ENCODE peak calls at places on chromosomes 3 and 15, in six cellular contexts. P, C, Q, S, V and D are unnamed samples.

GRCh38 chr3:127307918-127308317 is 20.1 kb upstream of the PRR20G start:
- DNase-seq in V (no peak), Q (no peak), C (no peak), P (no peak), S (no peak), D (no peak)

GRCh38 chr15:100764778-100765457 is 114.7 kb upstream of the ALDH1A3 start:
- DNase-seq in S (peak), V (peak), Q (no peak), C (peak), P (peak), D (no peak)

GRCh38 chr3:132183811-132184210 is 133.4 kb upstream of the ACP3 start:
- DNase-seq in Q (no peak), P (no peak), S (no peak), V (no peak), C (no peak), D (no peak)

GRCh38 chr3:123024056-123024455 is 3.5 kb downstream of the SEMA5B start:
- DNase-seq in V (no peak), Q (no peak), C (no peak), S (no peak), P (no peak), D (no peak)

GRCh38 chr3:25338158-25338725 is 89.8 kb upstream of the RARB start:
- DNase-seq in V (no peak), Q (no peak), C (no peak), S (no peak), P (no peak), D (no peak)

GRCh38 chr15:70072479-70072878 is 25.2 kb downstream of the TLE3 start:
- DNase-seq in S (no peak), P (no peak), C (no peak), V (no peak), Q (no peak), D (no peak)

GRCh38 chr15:38885001-38885400 is 320.4 kb upstream of the RASGRP1 start:
- DNase-seq in C (no peak), S (no peak), P (no peak), V (peak), Q (no peak), D (no peak)

GRCh38 chr3:143363276-143363675 is 243.7 kb downstream of the CHST2 start:
- DNase-seq in C (peak), P (no peak), Q (no peak), V (peak), S (no peak), D (no peak)

GRCh38 chr3:148735597-148735996 is 37.9 kb downstream of the AGTR1 start:
- DNase-seq in Q (no peak), C (peak), P (no peak), S (no peak), V (no peak), D (no peak)

GRCh38 chr15:80898040-80898439 is 91.6 kb downstream of the MESD start:
- DNase-seq in P (no peak), S (no peak), C (no peak), V (no peak), Q (no peak), D (no peak)

GRCh38 chr15:95875141-95875643 is 455.3 kb upstream of the NR2F2 start:
- DNase-seq in P (no peak), V (peak), Q (no peak), C (peak), S (no peak), D (no peak)

GRCh38 chr15:48547305-48547704 is 98.2 kb downstream of the FBN1 start:
- DNase-seq in Q (no peak), S (no peak), V (peak), C (peak), P (no peak), D (no peak)

GRCh38 chr15:52308446-52309153 is 13.0 kb upstream of the MYO5C start:
- DNase-seq in P (no peak), S (no peak), C (no peak), Q (no peak), V (no peak), D (peak)

GRCh38 chr15:65638681-65639089 is 16.9 kb downstream of the SLC24A1 start:
- DNase-seq in P (no peak), V (peak), S (no peak), C (peak), Q (no peak), D (peak)

GRCh38 chr3:113275876-113276580 is 64.7 kb downstream of the BOC start:
- DNase-seq in C (peak), S (no peak), V (peak), P (peak), Q (no peak), D (peak)

GRCh38 chr15:40266828-40267304 is 16.0 kb downstream of the ANKRD63 start:
- DNase-seq in Q (peak), S (no peak), V (peak), P (no peak), C (peak), D (no peak)

GRCh38 chr15:77866596-77867125 is 210.8 kb downstream of the TBC1D2B start:
- DNase-seq in C (no peak), Q (peak), V (no peak), P (no peak), S (peak), D (no peak)

GRCh38 chr3:134028486-134029255 is 1.1 kb downstream of the SLCO2A1 start:
- DNase-seq in V (no peak), S (peak), C (no peak), P (no peak), Q (no peak), D (no peak)

GRCh38 chr3:14803981-14804834 is 14.6 kb upstream of the FGD5 start:
- DNase-seq in V (peak), C (no peak), P (peak), Q (peak), S (no peak), D (no peak)

GRCh38 chr15:79837846-79838245 is 59.0 kb downstream of the MTHFS start:
- DNase-seq in S (no peak), C (no peak), V (no peak), P (no peak), Q (no peak), D (no peak)

GRCh38 chr3:45319231-45320085 is 68.9 kb upstream of the LARS2 start:
- DNase-seq in Q (no peak), V (no peak), C (no peak), S (peak), P (no peak), D (no peak)

GRCh38 chr3:134644731-134645514 is 5.9 kb downstream of the KY start:
- DNase-seq in C (no peak), P (peak), Q (no peak), S (peak), V (no peak), D (no peak)

GRCh38 chr15:101310508-101310907 is 15.5 kb upstream of the SNRPA1 start:
- DNase-seq in Q (no peak), C (no peak), P (no peak), V (no peak), S (peak), D (no peak)

GRCh38 chr15:55434989-55435825 is 26.9 kb downstream of the PIERCE2 start:
- DNase-seq in V (peak), P (no peak), C (peak), Q (no peak), S (no peak), D (peak)

GRCh38 chr3:57434041-57434440 is 110.1 kb downstream of the DNAH12 start:
- DNase-seq in S (no peak), V (peak), P (no peak), C (peak), Q (no peak), D (no peak)

GRCh38 chr3:149473314-149473990 is 1.0 kb upstream of the TM4SF4 start:
- DNase-seq in P (peak), V (peak), C (peak), S (no peak), Q (peak), D (no peak)

GRCh38 chr15:32786906-32787305 is 69.1 kb downstream of the GREM1 start:
- DNase-seq in V (no peak), P (no peak), Q (no peak), C (no peak), S (no peak), D (no peak)

GRCh38 chr3:48268381-48268935 is 27.6 kb downstream of the ZNF589 start:
- DNase-seq in Q (peak), P (no peak), S (peak), V (no peak), C (no peak), D (no peak)

GRCh38 chr3:129745253-129745652 is 138.8 kb upstream of the PLXND1 start:
- DNase-seq in C (peak), Q (no peak), V (peak), P (no peak), S (no peak), D (no peak)

GRCh38 chr3:158794936-158795518 is 6.8 kb upstream of the MFSD1 start:
- DNase-seq in Q (no peak), C (no peak), V (peak), S (no peak), P (no peak), D (peak)

GRCh38 chr3:186605078-186605477 is 7.8 kb upstream of the AHSG start:
- DNase-seq in Q (no peak), V (no peak), P (no peak), C (no peak), S (no peak), D (no peak)

GRCh38 chr15:67862771-67863441 is 23.1 kb upstream of the RNU6-1 start:
- DNase-seq in Q (no peak), V (no peak), C (no peak), P (no peak), S (peak), D (peak)

GRCh38 chr3:49611291-49611690 is 57.0 kb downstream of the BSN start:
- DNase-seq in P (no peak), C (no peak), V (no peak), Q (no peak), S (peak), D (no peak)

GRCh38 chr3:49611714-49612113 is 57.4 kb downstream of the BSN start:
- DNase-seq in V (no peak), P (no peak), Q (no peak), C (no peak), S (no peak), D (no peak)

GRCh38 chr3:49609314-49609713 is 55.0 kb downstream of the BSN start:
- DNase-seq in P (no peak), S (peak), C (no peak), V (no peak), Q (no peak), D (no peak)

GRCh38 chr3:49609815-49610214 is 55.5 kb downstream of the BSN start:
- DNase-seq in C (no peak), P (no peak), V (no peak), S (peak), Q (no peak), D (no peak)

DNA sequence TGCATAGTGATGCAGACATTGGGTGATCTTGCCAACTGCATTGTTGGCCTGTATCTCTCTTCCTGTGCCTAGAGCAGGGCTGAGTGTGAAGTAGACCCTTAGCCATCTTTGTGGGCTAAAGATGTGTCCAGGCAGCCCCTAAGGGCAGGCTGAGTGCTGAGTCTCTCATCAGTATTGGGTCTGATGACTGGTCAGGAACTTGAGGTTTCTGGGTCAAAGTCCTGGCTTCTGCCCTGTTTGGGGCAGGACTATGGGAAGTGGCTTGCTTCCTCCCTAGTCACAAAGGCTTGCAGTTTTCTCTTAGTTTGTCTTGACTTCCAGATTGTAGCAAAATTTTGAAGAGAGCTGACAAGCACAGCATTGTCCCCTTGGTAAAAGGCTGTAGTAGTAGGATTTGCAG is 56.6 kb downstream of the BSN start:
- DNase-seq in V (no peak), C (no peak), Q (no peak), S (no peak), P (no peak), D (no peak)
- H3K4me3 ChIP-seq in V (no peak), C (no peak), Q (no peak), S (no peak), P (no peak), D (no peak)

GRCh38 chr3:193812791-193813505 is 219.9 kb downstream of the OPA1 start:
- DNase-seq in Q (no peak), C (no peak), V (no peak), P (no peak), S (peak), D (no peak)
- TF ChIP-seq CTCF in Q (no peak), C (no peak), V (no peak), P (no peak), S (no peak), D (no peak)

DNA sequence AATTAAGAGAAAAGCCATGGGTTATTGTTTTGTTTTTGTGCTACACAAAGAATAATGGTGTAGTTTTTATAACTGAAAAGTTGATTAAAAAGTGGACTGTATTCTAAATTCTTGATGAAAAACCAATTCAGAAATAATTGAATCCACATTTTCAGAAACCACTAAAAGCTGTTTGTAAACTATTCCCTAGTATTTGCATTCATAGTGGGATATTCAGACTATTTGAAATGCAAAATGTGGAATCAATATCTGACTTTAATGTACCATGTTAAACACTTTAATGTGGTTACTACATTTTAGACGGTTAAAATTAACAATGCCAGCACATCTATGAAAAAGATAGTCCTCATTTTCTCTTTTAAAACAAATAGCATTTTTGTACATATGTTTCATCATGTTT is 104.6 kb downstream of the ZIC4 start:
- DNase-seq in P (no peak), V (no peak), C (peak), S (no peak), Q (no peak), D (no peak)
- H3K4me3 ChIP-seq in P (no peak), V (no peak), C (no peak), S (no peak), Q (no peak), D (no peak)

DNA sequence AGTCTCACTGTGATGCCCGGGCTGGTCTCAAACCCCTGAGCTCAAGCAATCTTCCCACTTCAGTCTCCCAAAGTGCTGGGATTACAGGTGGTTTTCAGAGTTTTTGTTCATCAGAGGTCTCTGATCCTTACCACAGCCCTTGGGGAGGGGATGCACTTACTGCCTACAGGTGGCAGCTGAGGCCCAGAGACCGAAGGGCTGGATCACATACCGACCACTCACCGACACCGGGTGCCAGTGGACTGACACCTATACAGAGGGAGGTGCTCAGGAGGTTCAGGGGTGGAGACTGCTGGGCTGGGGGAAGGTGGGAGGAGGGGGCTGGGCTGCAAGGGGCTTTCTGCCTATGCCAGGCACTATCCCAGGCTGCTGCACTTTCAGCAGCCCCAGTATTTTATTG is 19.5 kb downstream of the DUSP7 start:
- DNase-seq in S (no peak), V (no peak), C (no peak), Q (no peak), P (no peak), D (no peak)
- TF ChIP-seq CTCF in S (no peak), V (no peak), C (no peak), Q (no peak), P (no peak), D (no peak)

GRCh38 chr3:197711973-197712707 is 24.6 kb downstream of the RUBCN start:
- DNase-seq in P (peak), S (peak), V (peak), Q (peak), C (peak), D (peak)
- H3K4me3 ChIP-seq in P (peak), S (no peak), V (peak), Q (no peak), C (peak), D (peak)